ENCODE peak calls at places on chromosomes 7 and 10, in five cellular contexts. T is stomach, P is ovary, I is transverse colon, S is PC-9. M is an unnamed sample.

GRCh38 chr10:31836569-31837406 is 91.8 kb downstream of the ARHGAP12 start:
- DNase-seq in T (no peak), P (no peak), I (no peak), S (no peak), M (no peak)

GRCh38 chr10:119235381-119235780 is 28.0 kb downstream of the GRK5 start:
- DNase-seq in T (no peak), P (peak; percentile 67), I (no peak), S (no peak), M (no peak)

GRCh38 chr10:21195149-21195731 is 298.1 kb upstream of the NEBL start:
- DNase-seq in T (no peak), P (no peak), I (peak; percentile 15), S (peak; percentile 91), M (no peak)

GRCh38 chr7:44534501-44534900 is 6.6 kb downstream of the NPC1L1 start:
- DNase-seq in T (no peak), P (no peak), I (peak; percentile 33), S (no peak), M (no peak)

GRCh38 chr10:95431900-95432342 is 129.2 kb downstream of the SORBS1 start:
- DNase-seq in T (peak; percentile 45), P (no peak), I (no peak), S (no peak), M (no peak)

GRCh38 chr10:73522263-73522662 is 26.4 kb upstream of the PPP3CB start:
- DNase-seq in T (no peak), P (no peak), I (no peak), S (no peak), M (no peak)

GRCh38 chr7:149833495-149834130 is 4.6 kb upstream of the ZNF862 start:
- DNase-seq in T (no peak), P (no peak), I (no peak), S (no peak), M (no peak)

GRCh38 chr10:4034907-4035581 is 250.0 kb upstream of the KLF6 start:
- DNase-seq in T (no peak), P (no peak), I (peak; percentile 22), S (no peak), M (peak; percentile 34)

GRCh38 chr10:120989279-120989678 is 138.1 kb downstream of the WDR11 start:
- DNase-seq in T (no peak), P (no peak), I (no peak), S (no peak), M (no peak)

GRCh38 chr7:99493823-99494222 is 6.3 kb downstream of the ZNF394 start:
- DNase-seq in T (no peak), P (no peak), I (no peak), S (no peak), M (no peak)

GRCh38 chr10:100645609-100646008 is 99.8 kb upstream of the PAX2 start:
- DNase-seq in T (no peak), P (no peak), I (no peak), S (no peak), M (no peak)

GRCh38 chr7:44348851-44349781 is 23.7 kb upstream of the CAMK2B start:
- DNase-seq in T (no peak), P (no peak), I (no peak), S (no peak), M (no peak)

GRCh38 chr10:60645928-60646433 is 132.3 kb upstream of the CDK1 start:
- DNase-seq in T (no peak), P (no peak), I (no peak), S (no peak), M (no peak)

GRCh38 chr7:148348466-148348865 is 242.1 kb upstream of the C7orf33 start:
- DNase-seq in T (no peak), P (no peak), I (no peak), S (no peak), M (no peak)

GRCh38 chr7:135147899-135148721 is at the start of gene TMEM140:
- DNase-seq in T (peak; percentile 64), P (peak; percentile 42), I (peak; percentile 75), S (peak; percentile 77), M (peak; percentile 39)

DNA sequence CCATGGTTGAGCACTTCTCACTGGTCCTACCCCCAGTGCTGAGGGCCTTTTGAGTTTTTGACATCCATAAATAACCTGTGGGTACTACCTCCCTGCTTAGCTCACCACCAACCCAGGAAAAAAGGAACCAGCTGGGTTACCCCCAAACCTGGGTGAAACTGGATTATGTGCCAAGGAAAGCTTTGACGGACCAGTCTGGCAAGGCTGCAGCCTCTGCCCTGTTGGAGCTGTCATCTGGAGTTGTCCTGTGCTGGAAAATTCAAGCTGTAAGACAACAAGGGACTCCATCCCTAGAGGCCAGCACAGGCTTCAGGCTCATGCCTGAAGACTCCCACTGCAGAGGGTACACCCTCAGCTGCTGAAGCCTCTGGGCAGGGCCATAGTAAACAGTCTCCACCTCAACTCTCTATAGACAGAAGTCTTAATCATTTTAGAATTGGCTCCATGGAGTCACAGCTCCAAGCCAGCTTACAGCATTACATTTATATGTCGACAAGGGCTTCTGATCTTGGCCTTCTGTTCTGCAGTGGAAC is 115.5 kb upstream of the AFAP1L2 start:
- DNase-seq in T (peak; percentile 45), P (no peak), I (peak; percentile 37), S (no peak), M (no peak)
- H3K27ac ChIP-seq in T (peak overlapping the region; percentile 89), P (peak overlapping the region; percentile 73), I (peak overlapping the region; percentile 86), S (peak overlapping the region; percentile 93), M (peak overlapping the region; percentile 95)

DNA sequence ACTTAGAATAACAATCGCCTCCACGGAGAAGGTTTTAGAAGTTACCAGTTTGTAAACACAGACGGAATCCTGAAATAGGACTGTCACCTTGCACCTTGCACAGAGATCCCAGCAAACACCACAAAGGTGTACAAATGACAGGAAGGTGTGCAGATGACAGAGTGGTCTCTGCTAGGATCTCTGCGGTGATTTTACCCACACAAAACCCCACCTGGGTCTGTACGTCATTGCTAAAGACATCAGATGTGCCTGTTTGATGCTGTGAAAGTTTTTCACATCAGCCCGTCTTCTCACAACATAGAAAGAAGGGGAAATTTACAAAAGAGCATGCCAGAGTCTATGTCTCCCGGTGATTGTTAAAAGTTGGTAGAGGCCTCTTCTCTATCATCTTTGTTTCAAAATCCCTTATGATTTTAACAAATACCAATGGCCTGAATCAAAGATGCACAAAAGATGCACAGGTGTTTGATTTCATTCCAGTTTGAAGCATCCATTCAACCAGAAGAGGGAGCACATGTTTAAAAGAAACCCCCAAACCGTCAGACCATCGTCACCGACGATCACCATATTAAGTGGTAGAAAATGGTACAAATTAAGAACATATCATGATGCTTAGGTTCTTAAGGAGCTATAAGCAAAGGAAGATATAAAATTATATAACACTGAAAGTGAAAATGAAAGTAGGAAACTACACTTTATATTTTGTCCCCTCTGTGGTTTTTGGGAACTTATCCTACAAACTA is 576.5 kb downstream of the PTPRN2 start:
- DNase-seq in T (no peak), P (no peak), I (no peak), S (no peak), M (no peak)
- H3K4me1 ChIP-seq in T (peaks cover 9% of the 10 kb centered on the region), P (peaks cover 2% of the 10 kb centered on the region), I (peaks cover 10% of the 10 kb centered on the region), S (no peaks in the 10 kb centered on the region), M (no peaks in the 10 kb centered on the region)

GRCh38 chr10:27724287-27724686 is 21.3 kb downstream of the MKX start:
- DNase-seq in T (no peak), P (no peak), I (no peak), S (no peak), M (no peak)
- TF ChIP-seq CTCF in T (no peak), P (no peak), I (no peak), S (no peak), M (peak; percentile 51)

DNA sequence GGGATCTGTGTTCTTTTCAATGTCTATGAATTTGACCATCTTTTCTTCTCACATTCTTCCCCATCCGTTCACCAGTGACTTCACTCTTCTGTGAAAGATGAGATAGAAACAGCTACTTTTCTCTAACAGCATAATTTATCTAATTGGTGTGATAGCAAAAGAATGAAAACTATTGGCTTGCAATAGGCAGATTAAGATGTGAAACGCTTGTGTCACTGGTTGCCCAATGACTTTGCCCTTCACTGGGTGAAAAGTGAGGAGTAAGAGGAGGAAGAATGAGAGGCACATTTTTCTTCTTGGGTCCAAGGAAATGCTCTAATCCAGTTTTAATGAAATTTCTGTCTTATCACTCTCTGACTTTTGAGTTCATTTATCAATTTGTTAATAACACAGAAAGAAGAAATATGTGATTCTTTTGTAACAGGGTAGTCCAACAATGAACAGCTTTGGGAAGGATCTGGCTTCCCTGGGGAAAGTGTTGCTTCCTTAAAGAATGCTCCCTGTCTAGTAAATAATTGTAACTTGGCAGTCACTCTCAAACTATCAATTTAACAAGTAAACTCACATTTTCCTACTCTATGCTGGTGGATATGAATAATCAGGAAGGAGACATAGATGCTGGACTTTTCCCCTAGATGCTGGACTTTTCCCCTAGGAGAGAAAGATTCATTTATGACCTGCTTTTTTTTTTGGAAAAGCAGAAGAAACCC is 35.1 kb downstream of the BET1 start:
- DNase-seq in T (no peak), P (no peak), I (no peak), S (no peak), M (no peak)
- H3K27ac ChIP-seq in T (no peak overlapping the region), P (no peak overlapping the region), I (no peak overlapping the region), S (no peak overlapping the region), M (no peak overlapping the region)

GRCh38 chr10:46092523-46093195 is 46.6 kb upstream of the MSMB start:
- DNase-seq in T (no peak), P (no peak), I (no peak), S (no peak), M (no peak)
- H3K4me1 ChIP-seq in T (no peaks in the 10 kb centered on the region), P (no peaks in the 10 kb centered on the region), I (no peaks in the 10 kb centered on the region), S (no peaks in the 10 kb centered on the region), M (no peaks in the 10 kb centered on the region)

DNA sequence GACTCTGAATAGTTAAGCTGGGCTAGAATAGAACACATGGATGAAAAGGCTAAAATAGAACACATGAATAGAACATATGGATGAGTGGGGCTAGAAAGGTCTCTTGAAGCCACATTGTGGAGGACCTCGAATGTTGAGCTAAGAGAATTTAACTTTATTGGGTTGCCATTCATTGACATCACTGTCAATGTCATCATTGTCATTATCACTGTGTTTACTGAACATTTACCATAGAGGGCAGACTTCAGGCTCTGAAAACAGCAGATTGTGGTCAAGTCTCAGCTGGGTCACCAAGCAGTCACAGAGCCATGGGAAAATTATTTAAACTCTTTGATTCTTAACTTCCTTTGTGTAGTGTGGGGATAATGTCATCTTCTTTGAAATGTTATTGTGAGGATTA is 80.4 kb downstream of the WDFY4 start:
- DNase-seq in T (no peak), P (no peak), I (no peak), S (no peak), M (no peak)
- TF ChIP-seq CTCF in T (no peak), P (no peak), I (no peak), S (no peak), M (peak; percentile 12)